ENCODE peak calls at places on chromosomes 2 and 18, in nine cellular contexts. V is tibial nerve, S is suprapubic skin, Z is adrenal gland, N is IMR-90, I is right lobe of liver, M is transverse colon, C is NB4, P is spleen. L is an unnamed sample.

GRCh38 chr18:61333746-61334490 is 688 bp downstream of the CDH20 start:
- DNase-seq in V (no peak), S (no peak), Z (no peak), N (no peak), I (no peak), M (no peak), C (no peak), P (peak), L (no peak)

GRCh38 chr2:98944786-98945185 is 8.8 kb upstream of the CRACDL start:
- DNase-seq in V (no peak), S (no peak), Z (no peak), N (peak), I (no peak), M (no peak), C (no peak), P (no peak), L (no peak)

GRCh38 chr2:11305958-11306357 is 38.5 kb downstream of the ROCK2 start:
- DNase-seq in V (no peak), S (no peak), Z (no peak), N (peak), I (no peak), M (no peak), C (no peak), P (no peak), L (no peak)

GRCh38 chr2:79040967-79041582 is 15.6 kb downstream of the REG3G start:
- DNase-seq in V (no peak), S (no peak), Z (no peak), N (no peak), I (no peak), M (no peak), C (peak), P (no peak), L (peak)

GRCh38 chr18:37242091-37242490 is 323.5 kb downstream of the CELF4 start:
- DNase-seq in V (no peak), S (no peak), Z (no peak), N (no peak), I (no peak), M (no peak), C (no peak), P (peak), L (no peak)

GRCh38 chr2:185417111-185417510 is 321.5 kb upstream of the FSIP2 start:
- DNase-seq in V (no peak), S (no peak), Z (no peak), N (no peak), I (no peak), M (no peak), C (peak), P (no peak), L (no peak)

GRCh38 chr2:32865399-32866068 is 81.2 kb upstream of the LTBP1 start:
- DNase-seq in V (no peak), S (no peak), Z (no peak), N (peak), I (no peak), M (no peak), C (peak), P (no peak), L (peak)

GRCh38 chr2:230958803-230959756 is 34.0 kb upstream of the GPR55 start:
- DNase-seq in V (no peak), S (no peak), Z (no peak), N (no peak), I (no peak), M (no peak), C (no peak), P (no peak), L (no peak)

GRCh38 chr2:15555839-15556238 is 5.3 kb downstream of the NBAS start:
- DNase-seq in V (no peak), S (no peak), Z (no peak), N (no peak), I (no peak), M (no peak), C (no peak), P (no peak), L (peak)

GRCh38 chr2:231684314-231685223 is 23.8 kb upstream of the PTMA start:
- DNase-seq in V (no peak), S (no peak), Z (no peak), N (no peak), I (no peak), M (no peak), C (no peak), P (peak), L (no peak)

GRCh38 chr18:42030586-42031182 is 75.7 kb downstream of the PIK3C3 start:
- DNase-seq in V (no peak), S (no peak), Z (peak), N (peak), I (no peak), M (no peak), C (peak), P (no peak), L (peak)

GRCh38 chr2:113083311-113083710 is 15.5 kb downstream of the IL1F10 start:
- DNase-seq in V (no peak), S (no peak), Z (no peak), N (no peak), I (no peak), M (no peak), C (no peak), P (no peak), L (no peak)

GRCh38 chr18:77822552-77823138 is 573.0 kb downstream of the GALR1 start:
- DNase-seq in V (no peak), S (no peak), Z (no peak), N (no peak), I (no peak), M (no peak), C (peak), P (peak), L (no peak)
- TF ChIP-seq POLR2A in V (no peak), S (no peak), Z (no peak), N (no peak), I (no peak), M (no peak), C (no peak), P (no peak), L (no peak)

GRCh38 chr2:96538487-96539214 is 2.1 kb downstream of the ARID5A start:
- DNase-seq in V (peak), S (peak), Z (peak), N (no peak), I (peak), M (peak), C (peak), P (peak), L (no peak)
- TF ChIP-seq POLR2A in V (peak), S (peak), Z (peak), N (peak), I (peak), M (peak), C (no peak), P (peak), L (no peak)

GRCh38 chr18:11124054-11124453 is 25.3 kb downstream of the PIEZO2 start:
- DNase-seq in V (no peak), S (no peak), Z (no peak), N (no peak), I (no peak), M (no peak), C (no peak), P (no peak), L (no peak)
- TF ChIP-seq POLR2A in V (no peak), S (no peak), Z (no peak), N (no peak), I (no peak), M (no peak), C (no peak), P (no peak), L (no peak)

DNA sequence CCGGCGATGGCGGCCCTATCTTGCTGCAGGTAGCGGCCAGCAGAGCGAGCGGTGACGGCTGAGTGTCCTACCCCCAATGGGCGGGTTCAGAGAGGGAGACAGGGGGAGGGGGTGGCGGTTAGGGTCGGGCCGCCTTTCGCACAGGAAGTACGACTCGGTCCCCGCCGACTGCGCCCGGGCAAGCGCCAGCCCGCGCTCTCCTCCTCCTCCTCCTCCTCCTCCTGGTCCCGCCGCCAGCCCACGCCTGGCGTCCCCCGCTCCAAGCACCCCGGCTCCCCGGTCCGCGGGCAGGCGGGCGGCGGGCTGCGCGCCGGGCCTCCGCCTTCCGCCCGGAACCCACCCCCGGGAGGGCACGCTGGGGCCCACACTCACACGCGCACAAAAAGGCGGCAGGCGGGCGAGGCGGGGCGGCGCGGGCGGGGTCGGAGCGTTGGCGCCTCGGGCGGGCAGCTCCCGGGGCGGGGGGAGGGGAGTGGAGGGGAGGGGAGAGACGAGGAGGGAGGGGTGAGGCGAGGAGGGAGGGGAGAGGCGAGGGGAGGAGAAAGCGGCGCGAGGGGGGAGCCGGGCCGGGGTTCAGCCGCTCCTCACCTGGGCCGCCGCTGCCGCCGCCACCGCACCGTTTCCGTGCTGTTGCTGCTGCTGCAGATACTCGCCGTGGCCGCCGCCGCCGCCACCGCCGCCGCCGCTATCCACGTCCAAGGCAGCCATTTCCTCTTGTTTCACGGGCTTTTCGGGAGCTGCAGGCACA is 1.2 kb downstream of the SP3 start:
- DNase-seq in V (peak), S (peak), Z (peak), N (peak), I (peak), M (peak), C (peak), P (peak), L (peak)
- TF ChIP-seq POLR2A in V (peak), S (no peak), Z (peak), N (peak), I (peak), M (peak), C (no peak), P (peak), L (peak)

GRCh38 chr2:27890146-27891062 is at the start of the genes BABAM2 and RBKS:
- DNase-seq in V (peak), S (peak), Z (peak), N (peak), I (peak), M (peak), C (peak), P (peak), L (peak)
- TF ChIP-seq POLR2A in V (peak), S (peak), Z (peak), N (peak), I (peak), M (peak), C (peak), P (peak), L (peak)

DNA sequence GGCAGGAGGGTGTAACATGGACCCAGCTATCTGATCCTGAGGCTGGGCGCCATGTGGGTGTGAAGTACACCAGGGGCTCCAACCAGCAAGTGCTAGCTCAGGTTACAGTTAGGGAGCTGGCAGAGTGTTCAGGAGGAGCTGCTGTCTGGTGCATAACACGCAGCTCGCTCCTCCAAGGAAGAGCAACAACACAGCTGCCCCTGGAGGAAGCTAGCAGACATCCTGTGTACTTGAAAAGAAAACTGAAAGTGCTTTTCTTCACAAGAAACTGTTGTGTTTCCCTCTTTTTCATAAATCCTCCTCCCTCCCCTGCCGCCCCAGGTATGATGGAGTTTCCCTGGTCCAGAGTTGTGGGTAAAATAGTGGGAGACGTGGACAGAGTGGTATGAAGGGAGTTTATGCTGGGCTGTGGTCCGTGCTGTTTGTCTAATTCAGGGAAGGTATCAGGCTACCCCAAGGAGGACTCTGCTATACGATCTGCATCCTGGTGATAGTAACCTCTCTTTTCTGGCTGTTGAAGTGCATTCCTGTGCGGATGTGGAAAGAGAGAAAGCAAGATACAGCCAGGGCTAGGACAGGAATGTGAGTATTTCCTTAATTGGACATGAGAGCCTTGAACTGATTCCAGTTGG is 6.1 kb upstream of the LBH start:
- DNase-seq in V (no peak), S (no peak), Z (no peak), N (peak), I (no peak), M (peak), C (no peak), P (peak), L (peak)
- TF ChIP-seq POLR2A in V (no peak), S (no peak), Z (no peak), N (peak), I (no peak), M (peak), C (no peak), P (no peak), L (peak)

GRCh38 chr2:132830321-132830720 is 160.3 kb upstream of the LYPD1 start:
- DNase-seq in V (no peak), S (no peak), Z (no peak), N (no peak), I (no peak), M (no peak), C (no peak), P (no peak), L (no peak)

DNA sequence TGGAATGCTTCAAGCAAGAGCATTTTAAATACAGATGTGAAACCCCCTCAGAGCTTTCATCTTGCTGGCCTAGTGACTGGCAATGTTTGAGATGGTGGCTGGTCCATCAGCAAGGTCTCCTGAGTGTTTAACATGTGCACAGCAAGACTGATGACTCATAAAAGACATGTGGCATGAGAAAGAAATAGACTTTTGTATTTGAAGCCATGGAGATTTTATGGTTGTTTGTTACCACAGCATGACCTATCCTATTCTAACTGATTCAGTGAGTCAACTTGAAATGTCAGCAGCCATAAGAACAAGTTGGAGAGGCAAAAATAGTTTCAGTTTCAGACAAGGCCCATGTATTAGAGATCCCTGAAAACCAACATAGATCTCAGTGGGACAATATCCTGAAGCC is 154.7 kb upstream of the LYPD1 start:
- DNase-seq in V (no peak), S (no peak), Z (no peak), N (peak), I (no peak), M (no peak), C (no peak), P (no peak), L (no peak)
- TF ChIP-seq POLR2A in V (no peak), S (no peak), Z (no peak), N (no peak), I (no peak), M (no peak), C (no peak), P (no peak), L (no peak)

GRCh38 chr2:121736462-121737336 is at the start of gene NIFK:
- DNase-seq in V (peak), S (peak), Z (peak), N (peak), I (peak), M (peak), C (peak), P (peak), L (peak)
- TF ChIP-seq POLR2A in V (no peak), S (no peak), Z (peak), N (peak), I (peak), M (peak), C (peak), P (no peak), L (peak)

DNA sequence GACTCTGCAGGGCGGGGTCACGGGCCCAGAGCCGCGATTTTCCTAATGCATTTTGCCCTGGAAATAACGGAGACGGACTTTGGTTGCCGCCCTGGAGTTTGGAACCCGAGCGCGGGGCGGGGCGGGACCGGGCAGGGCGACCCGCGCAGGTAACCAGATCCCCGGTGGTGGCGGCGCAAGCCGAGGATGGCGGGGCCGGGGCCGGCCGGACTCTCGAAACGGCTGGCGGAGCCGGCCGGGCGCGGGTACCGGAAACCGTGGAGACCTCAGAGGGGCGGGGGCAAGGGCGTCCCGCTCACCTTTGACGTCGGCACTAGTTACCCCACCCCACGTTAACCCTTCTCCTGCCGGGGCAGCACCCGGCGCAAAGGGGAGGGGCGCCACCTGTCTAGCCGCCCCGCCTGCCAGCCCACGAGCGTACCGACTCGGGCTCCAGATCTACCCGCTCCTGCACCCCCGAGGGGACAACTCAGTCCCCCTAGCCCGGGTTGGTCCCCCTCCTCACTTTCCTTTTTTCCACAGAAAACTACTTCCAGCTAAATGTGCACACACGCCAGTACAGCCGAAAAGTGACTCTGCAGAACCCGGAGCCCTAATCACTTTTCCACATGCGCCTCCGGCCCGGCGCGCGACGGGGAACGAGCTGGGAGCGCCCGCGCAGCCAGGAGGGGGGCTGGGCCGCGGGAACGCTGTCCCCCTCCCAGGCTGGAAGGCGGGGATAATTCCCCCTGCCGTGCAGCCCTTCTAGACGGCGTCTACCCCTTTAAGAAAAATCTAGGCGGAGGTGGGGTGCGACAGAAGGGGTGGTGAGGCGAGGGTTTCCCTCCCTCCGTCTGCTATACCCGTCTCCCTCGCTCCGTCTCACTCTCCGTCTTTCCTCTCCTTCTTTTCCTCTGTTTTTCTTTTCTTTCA is 2.7 kb downstream of the CYP26B1 start:
- DNase-seq in V (peak), S (no peak), Z (no peak), N (no peak), I (no peak), M (no peak), C (no peak), P (peak), L (peak)
- TF ChIP-seq POLR2A in V (no peak), S (no peak), Z (no peak), N (no peak), I (no peak), M (no peak), C (no peak), P (no peak), L (no peak)

DNA sequence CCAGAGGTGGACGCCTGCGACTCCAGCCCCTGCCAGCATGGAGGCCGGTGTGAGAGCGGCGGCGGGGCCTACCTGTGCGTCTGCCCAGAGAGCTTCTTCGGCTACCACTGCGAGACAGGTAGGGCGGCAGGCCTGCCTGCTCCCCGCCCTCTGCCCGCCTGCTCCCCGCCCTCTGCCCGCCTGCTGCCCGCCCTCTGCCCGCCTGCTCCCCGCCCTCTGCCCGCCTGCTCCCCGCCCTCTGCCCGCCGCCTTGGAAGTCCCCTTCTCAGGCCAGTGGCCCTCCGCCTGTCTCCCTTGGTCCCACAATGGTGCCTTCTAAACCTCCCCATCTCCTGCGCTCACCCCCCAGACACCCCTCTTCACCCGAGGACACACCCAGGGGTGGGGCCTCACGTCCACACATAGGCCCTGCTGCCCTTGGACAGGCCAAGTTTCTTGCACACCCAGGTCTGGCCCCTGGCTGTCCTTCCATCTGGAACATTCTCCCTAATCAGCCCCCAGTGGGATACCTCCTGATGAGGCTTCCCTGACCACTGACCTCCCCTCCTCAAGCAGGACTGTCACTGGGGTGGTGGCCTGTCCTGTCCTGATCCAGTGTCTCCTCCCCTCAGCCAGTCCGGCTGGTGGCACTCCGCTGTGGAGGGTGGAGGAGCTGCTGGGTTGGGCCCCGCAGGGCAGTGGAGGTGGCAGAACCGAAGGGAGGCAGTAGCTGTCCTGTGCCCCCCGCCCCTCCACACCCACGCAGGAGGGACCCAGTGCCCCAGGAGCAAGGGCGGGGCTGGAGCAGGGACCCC is 37.9 kb downstream of the MTERF4 start:
- DNase-seq in V (peak), S (peak), Z (no peak), N (no peak), I (no peak), M (peak), C (no peak), P (peak), L (peak)
- TF ChIP-seq POLR2A in V (no peak), S (no peak), Z (no peak), N (no peak), I (no peak), M (no peak), C (no peak), P (no peak), L (no peak)